ENCODE peak calls at places on chromosomes 11 and 22, in six cellular contexts. One of them, this sample, is unnamed.
A peak's percentile ranks its signal among the peaks of the same experiment; 100 is the strongest.

GRCh38 chr11:100923555-100923954 is 206.1 kb downstream of the PGR start:
- DNase-seq in NCI-H524 treated with DMSO at 0.1 percent for 48 hours: no peak
- DNase-seq in fibroblast of mammary gland: peak; percentile 75
- DNase-seq in left lung: no peak
- DNase-seq in Caco-2: no peak
- DNase-seq in ACHN: no peak
- DNase-seq in this sample: no peak

GRCh38 chr11:3164540-3165151 is 464 bp downstream of the OSBPL5 start:
- DNase-seq in fibroblast of mammary gland: no peak
- DNase-seq in Caco-2: no peak
- DNase-seq in ACHN: no peak
- DNase-seq in left lung: peak; percentile 85
- DNase-seq in NCI-H524 treated with DMSO at 0.1 percent for 48 hours: no peak
- DNase-seq in this sample: peak; percentile 26

GRCh38 chr11:110431212-110432073 is 1.7 kb downstream of the FDX1 start:
- DNase-seq in NCI-H524 treated with DMSO at 0.1 percent for 48 hours: no peak
- DNase-seq in fibroblast of mammary gland: no peak
- DNase-seq in Caco-2: no peak
- DNase-seq in left lung: no peak
- DNase-seq in ACHN: no peak
- DNase-seq in this sample: peak; percentile 39

GRCh38 chr11:102007567-102008437 is 39.4 kb upstream of the CFAP300 start:
- DNase-seq in ACHN: peak; percentile 58
- DNase-seq in left lung: no peak
- DNase-seq in fibroblast of mammary gland: peak; percentile 63
- DNase-seq in Caco-2: peak; percentile 85
- DNase-seq in NCI-H524 treated with DMSO at 0.1 percent for 48 hours: no peak
- DNase-seq in this sample: peak; percentile 76

GRCh38 chr11:46920709-46921108 is 2.4 kb upstream of the LRP4 start:
- DNase-seq in left lung: no peak
- DNase-seq in Caco-2: no peak
- DNase-seq in NCI-H524 treated with DMSO at 0.1 percent for 48 hours: no peak
- DNase-seq in fibroblast of mammary gland: peak; percentile 100
- DNase-seq in ACHN: peak; percentile 97
- DNase-seq in this sample: peak; percentile 55

GRCh38 chr22:37330200-37331033 is 48.1 kb downstream of the CYTH4 start:
- DNase-seq in left lung: peak; percentile 43
- DNase-seq in ACHN: peak; percentile 94
- DNase-seq in fibroblast of mammary gland: peak; percentile 93
- DNase-seq in NCI-H524 treated with DMSO at 0.1 percent for 48 hours: peak; percentile 44
- DNase-seq in Caco-2: peak; percentile 86
- DNase-seq in this sample: peak; percentile 83

GRCh38 chr11:10580625-10581024 is 12.2 kb upstream of the LYVE1 start:
- DNase-seq in ACHN: no peak
- DNase-seq in Caco-2: no peak
- DNase-seq in left lung: no peak
- DNase-seq in fibroblast of mammary gland: no peak
- DNase-seq in NCI-H524 treated with DMSO at 0.1 percent for 48 hours: no peak
- DNase-seq in this sample: no peak

GRCh38 chr22:46657996-46658947 is 38.1 kb downstream of the GRAMD4 start:
- DNase-seq in Caco-2: no peak
- DNase-seq in NCI-H524 treated with DMSO at 0.1 percent for 48 hours: no peak
- DNase-seq in fibroblast of mammary gland: no peak
- DNase-seq in left lung: peak; percentile 70
- DNase-seq in ACHN: no peak
- DNase-seq in this sample: no peak

GRCh38 chr11:66126808-66127555 is 56.9 kb downstream of the PACS1 start:
- DNase-seq in NCI-H524 treated with DMSO at 0.1 percent for 48 hours: no peak
- DNase-seq in ACHN: peak; percentile 56
- DNase-seq in Caco-2: no peak
- DNase-seq in left lung: no peak
- DNase-seq in fibroblast of mammary gland: peak; percentile 79
- DNase-seq in this sample: peak; percentile 83